ENCODE peak calls at places on chromosomes 6 and 20, in nine cellular contexts. One of them, this sample, is unnamed. For H3K36me3, the result is how much of the 10 kb centered on the place peaks cover.

GRCh38 chr6:152085533-152085932 is 278.1 kb downstream of the ESR1 start:
- DNase-seq in OCI-LY7: no peak
- DNase-seq in A673: no peak
- DNase-seq in breast epithelium: no peak
- DNase-seq in thoracic aorta: no peak
- DNase-seq in aorta: no peak
- DNase-seq in stomach: no peak
- DNase-seq in CD8-positive, alpha-beta memory T cell: no peak
- DNase-seq in keratinocyte: no peak
- DNase-seq in this sample: no peak

GRCh38 chr6:12245763-12246720 is 44.1 kb upstream of the EDN1 start:
- DNase-seq in OCI-LY7: no peak
- DNase-seq in A673: no peak
- DNase-seq in breast epithelium: no peak
- DNase-seq in thoracic aorta: no peak
- DNase-seq in aorta: no peak
- DNase-seq in stomach: no peak
- DNase-seq in CD8-positive, alpha-beta memory T cell: no peak
- DNase-seq in keratinocyte: no peak
- DNase-seq in this sample: no peak

GRCh38 chr6:62283828-62284411 is 2.1 kb downstream of the KHDRBS2 start:
- DNase-seq in OCI-LY7: peak
- DNase-seq in A673: peak
- DNase-seq in breast epithelium: no peak
- DNase-seq in thoracic aorta: no peak
- DNase-seq in aorta: no peak
- DNase-seq in stomach: no peak
- DNase-seq in CD8-positive, alpha-beta memory T cell: no peak
- DNase-seq in keratinocyte: no peak
- DNase-seq in this sample: no peak

GRCh38 chr6:142416179-142416578 is 114.4 kb downstream of the ADGRG6 start:
- DNase-seq in OCI-LY7: no peak
- DNase-seq in A673: peak
- DNase-seq in breast epithelium: no peak
- DNase-seq in thoracic aorta: no peak
- DNase-seq in aorta: no peak
- DNase-seq in stomach: no peak
- DNase-seq in CD8-positive, alpha-beta memory T cell: no peak
- DNase-seq in keratinocyte: no peak
- DNase-seq in this sample: no peak

GRCh38 chr6:113361014-113361645 is 496.0 kb upstream of the MARCKS start:
- DNase-seq in OCI-LY7: no peak
- DNase-seq in A673: no peak
- DNase-seq in breast epithelium: no peak
- DNase-seq in thoracic aorta: no peak
- DNase-seq in aorta: no peak
- DNase-seq in stomach: no peak
- DNase-seq in CD8-positive, alpha-beta memory T cell: no peak
- DNase-seq in keratinocyte: no peak
- DNase-seq in this sample: no peak

GRCh38 chr6:33616913-33617312 is 4.2 kb upstream of the ITPR3 start:
- DNase-seq in OCI-LY7: no peak
- DNase-seq in A673: no peak
- DNase-seq in breast epithelium: no peak
- DNase-seq in thoracic aorta: no peak
- DNase-seq in aorta: no peak
- DNase-seq in stomach: no peak
- DNase-seq in CD8-positive, alpha-beta memory T cell: no peak
- DNase-seq in keratinocyte: no peak
- DNase-seq in this sample: no peak

GRCh38 chr6:97674802-97675201 is 391.8 kb upstream of the MMS22L start:
- DNase-seq in OCI-LY7: no peak
- DNase-seq in A673: no peak
- DNase-seq in breast epithelium: no peak
- DNase-seq in thoracic aorta: no peak
- DNase-seq in aorta: no peak
- DNase-seq in stomach: no peak
- DNase-seq in CD8-positive, alpha-beta memory T cell: no peak
- DNase-seq in keratinocyte: no peak
- DNase-seq in this sample: no peak

GRCh38 chr6:164370773-164371172 is 938.6 kb downstream of the C6orf118 start:
- DNase-seq in OCI-LY7: no peak
- DNase-seq in A673: no peak
- DNase-seq in breast epithelium: no peak
- DNase-seq in thoracic aorta: no peak
- DNase-seq in aorta: no peak
- DNase-seq in stomach: no peak
- DNase-seq in CD8-positive, alpha-beta memory T cell: no peak
- DNase-seq in keratinocyte: peak
- DNase-seq in this sample: no peak

GRCh38 chr6:38876470-38876869 is 161.4 kb downstream of the DNAH8 start:
- DNase-seq in OCI-LY7: no peak
- DNase-seq in A673: no peak
- DNase-seq in breast epithelium: no peak
- DNase-seq in thoracic aorta: no peak
- DNase-seq in aorta: peak
- DNase-seq in stomach: no peak
- DNase-seq in CD8-positive, alpha-beta memory T cell: peak
- DNase-seq in keratinocyte: no peak
- DNase-seq in this sample: no peak

GRCh38 chr6:36118550-36119107 is 11.7 kb upstream of the MAPK13 start:
- DNase-seq in OCI-LY7: no peak
- DNase-seq in A673: no peak
- DNase-seq in breast epithelium: no peak
- DNase-seq in thoracic aorta: no peak
- DNase-seq in aorta: no peak
- DNase-seq in stomach: peak
- DNase-seq in CD8-positive, alpha-beta memory T cell: peak
- DNase-seq in keratinocyte: no peak
- DNase-seq in this sample: no peak

GRCh38 chr6:18861182-18861581 is 474.0 kb downstream of the RNF144B start:
- DNase-seq in OCI-LY7: no peak
- DNase-seq in A673: no peak
- DNase-seq in breast epithelium: no peak
- DNase-seq in thoracic aorta: no peak
- DNase-seq in aorta: no peak
- DNase-seq in stomach: no peak
- DNase-seq in CD8-positive, alpha-beta memory T cell: no peak
- DNase-seq in keratinocyte: no peak
- DNase-seq in this sample: no peak

GRCh38 chr6:35417979-35418661 is 34.0 kb upstream of the FANCE start:
- DNase-seq in OCI-LY7: no peak
- DNase-seq in A673: no peak
- DNase-seq in breast epithelium: no peak
- DNase-seq in thoracic aorta: no peak
- DNase-seq in aorta: peak
- DNase-seq in stomach: no peak
- DNase-seq in CD8-positive, alpha-beta memory T cell: no peak
- DNase-seq in keratinocyte: no peak
- DNase-seq in this sample: no peak

GRCh38 chr20:46557231-46557956 is 6.9 kb upstream of the OCSTAMP start:
- DNase-seq in OCI-LY7: no peak
- DNase-seq in A673: no peak
- DNase-seq in breast epithelium: no peak
- DNase-seq in thoracic aorta: no peak
- DNase-seq in aorta: no peak
- DNase-seq in stomach: no peak
- DNase-seq in CD8-positive, alpha-beta memory T cell: no peak
- DNase-seq in keratinocyte: no peak
- DNase-seq in this sample: no peak

GRCh38 chr20:50870572-50871161 is 60.6 kb downstream of the ADNP start:
- DNase-seq in OCI-LY7: no peak
- DNase-seq in A673: no peak
- DNase-seq in breast epithelium: no peak
- DNase-seq in thoracic aorta: no peak
- DNase-seq in aorta: peak
- DNase-seq in stomach: no peak
- DNase-seq in CD8-positive, alpha-beta memory T cell: no peak
- DNase-seq in keratinocyte: no peak
- DNase-seq in this sample: no peak

GRCh38 chr6:28683945-28684538 is 158.4 kb downstream of the GPX5 start:
- DNase-seq in OCI-LY7: peak
- DNase-seq in A673: peak
- DNase-seq in breast epithelium: no peak
- DNase-seq in thoracic aorta: no peak
- DNase-seq in aorta: no peak
- DNase-seq in stomach: no peak
- DNase-seq in CD8-positive, alpha-beta memory T cell: no peak
- DNase-seq in keratinocyte: no peak
- DNase-seq in this sample: no peak

GRCh38 chr6:165861226-165861625 is 198.2 kb upstream of the PDE10A start:
- DNase-seq in OCI-LY7: no peak
- DNase-seq in A673: no peak
- DNase-seq in breast epithelium: no peak
- DNase-seq in thoracic aorta: no peak
- DNase-seq in aorta: no peak
- DNase-seq in stomach: no peak
- DNase-seq in CD8-positive, alpha-beta memory T cell: no peak
- DNase-seq in keratinocyte: no peak
- DNase-seq in this sample: no peak

GRCh38 chr20:36861875-36862801 is 13.8 kb upstream of the TLDC2 start:
- DNase-seq in OCI-LY7: no peak
- DNase-seq in A673: peak
- DNase-seq in breast epithelium: peak
- DNase-seq in thoracic aorta: peak
- DNase-seq in aorta: peak
- DNase-seq in stomach: peak
- DNase-seq in CD8-positive, alpha-beta memory T cell: no peak
- DNase-seq in keratinocyte: peak
- DNase-seq in this sample: peak

GRCh38 chr6:169145991-169146501 is 107.6 kb downstream of the THBS2 start:
- DNase-seq in OCI-LY7: no peak
- DNase-seq in A673: no peak
- DNase-seq in breast epithelium: no peak
- DNase-seq in thoracic aorta: no peak
- DNase-seq in aorta: no peak
- DNase-seq in stomach: no peak
- DNase-seq in CD8-positive, alpha-beta memory T cell: no peak
- DNase-seq in keratinocyte: no peak
- DNase-seq in this sample: no peak

GRCh38 chr6:159062965-159063364 is 18.2 kb upstream of the TAGAP start:
- DNase-seq in OCI-LY7: peak
- DNase-seq in A673: no peak
- DNase-seq in breast epithelium: no peak
- DNase-seq in thoracic aorta: no peak
- DNase-seq in aorta: no peak
- DNase-seq in stomach: no peak
- DNase-seq in CD8-positive, alpha-beta memory T cell: no peak
- DNase-seq in keratinocyte: no peak
- DNase-seq in this sample: no peak
- H3K27ac ChIP-seq in OCI-LY7: peak
- H3K27ac ChIP-seq in A673: no peak
- H3K27ac ChIP-seq in breast epithelium: no peak
- H3K27ac ChIP-seq in thoracic aorta: no peak
- H3K27ac ChIP-seq in aorta: no peak
- H3K27ac ChIP-seq in stomach: peak
- H3K27ac ChIP-seq in CD8-positive, alpha-beta memory T cell: peak
- H3K27ac ChIP-seq in keratinocyte: no peak
- H3K27ac ChIP-seq in this sample: peak

GRCh38 chr6:157169186-157169585 is 154.1 kb downstream of the TMEM242 start:
- DNase-seq in OCI-LY7: no peak
- DNase-seq in A673: no peak
- DNase-seq in breast epithelium: no peak
- DNase-seq in thoracic aorta: no peak
- DNase-seq in aorta: no peak
- DNase-seq in stomach: no peak
- DNase-seq in CD8-positive, alpha-beta memory T cell: no peak
- DNase-seq in keratinocyte: no peak
- DNase-seq in this sample: no peak
- H3K36me3 ChIP-seq in OCI-LY7: under half
- H3K36me3 ChIP-seq in A673: under half
- H3K36me3 ChIP-seq in breast epithelium: under half
- H3K36me3 ChIP-seq in thoracic aorta: under half
- H3K36me3 ChIP-seq in aorta: under half
- H3K36me3 ChIP-seq in stomach: under half
- H3K36me3 ChIP-seq in CD8-positive, alpha-beta memory T cell: under half
- H3K36me3 ChIP-seq in keratinocyte: under half
- H3K36me3 ChIP-seq in this sample: under half

GRCh38 chr6:2667617-2668016 is 83.1 kb downstream of the MYLK4 start:
- DNase-seq in OCI-LY7: no peak
- DNase-seq in A673: no peak
- DNase-seq in breast epithelium: no peak
- DNase-seq in thoracic aorta: no peak
- DNase-seq in aorta: no peak
- DNase-seq in stomach: no peak
- DNase-seq in CD8-positive, alpha-beta memory T cell: no peak
- DNase-seq in keratinocyte: no peak
- DNase-seq in this sample: no peak
- H3K27ac ChIP-seq in OCI-LY7: no peak
- H3K27ac ChIP-seq in A673: no peak
- H3K27ac ChIP-seq in breast epithelium: no peak
- H3K27ac ChIP-seq in thoracic aorta: no peak
- H3K27ac ChIP-seq in aorta: no peak
- H3K27ac ChIP-seq in stomach: no peak
- H3K27ac ChIP-seq in CD8-positive, alpha-beta memory T cell: no peak
- H3K27ac ChIP-seq in keratinocyte: no peak
- H3K27ac ChIP-seq in this sample: no peak

DNA sequence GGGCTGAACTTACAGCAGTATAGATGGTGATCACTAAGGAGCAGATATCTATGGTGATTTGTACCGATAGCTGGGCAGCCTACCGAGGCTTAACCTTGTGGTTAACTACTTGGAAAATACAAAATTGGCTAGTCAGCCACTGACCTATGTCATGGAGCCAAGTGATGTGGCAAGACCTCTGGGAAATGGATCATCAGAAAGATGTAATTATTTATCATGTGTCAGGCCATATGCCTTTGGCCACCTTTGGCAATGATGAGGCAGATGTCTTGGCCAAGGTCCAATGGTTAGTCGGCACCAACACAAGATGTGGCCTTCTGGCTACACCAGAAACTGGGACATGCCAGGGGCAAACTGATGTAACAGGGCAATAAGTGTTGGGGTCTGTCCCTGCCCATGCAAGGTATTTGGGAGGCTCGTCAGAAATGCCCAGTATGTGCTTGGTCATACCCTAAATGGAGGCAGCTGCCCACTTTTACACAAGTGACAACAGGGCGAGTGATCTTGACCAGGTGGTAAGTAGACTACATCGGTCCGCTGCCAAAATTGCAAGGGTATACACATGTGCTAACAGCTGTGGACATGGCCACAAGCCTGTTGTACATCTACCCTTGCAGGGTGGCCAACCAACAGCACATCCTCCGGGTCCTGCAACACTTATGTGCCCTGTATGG is 30.1 kb downstream of the HDDC2 start:
- DNase-seq in OCI-LY7: no peak
- DNase-seq in A673: no peak
- DNase-seq in breast epithelium: no peak
- DNase-seq in thoracic aorta: no peak
- DNase-seq in aorta: no peak
- DNase-seq in stomach: no peak
- DNase-seq in CD8-positive, alpha-beta memory T cell: no peak
- DNase-seq in keratinocyte: no peak
- DNase-seq in this sample: no peak
- H3K36me3 ChIP-seq in OCI-LY7: under half
- H3K36me3 ChIP-seq in A673: under half
- H3K36me3 ChIP-seq in breast epithelium: under half
- H3K36me3 ChIP-seq in thoracic aorta: under half
- H3K36me3 ChIP-seq in aorta: under half
- H3K36me3 ChIP-seq in stomach: half or more
- H3K36me3 ChIP-seq in CD8-positive, alpha-beta memory T cell: under half
- H3K36me3 ChIP-seq in keratinocyte: under half
- H3K36me3 ChIP-seq in this sample: under half

GRCh38 chr6:14906621-14907020 is 339.2 kb upstream of the JARID2 start:
- DNase-seq in OCI-LY7: no peak
- DNase-seq in A673: no peak
- DNase-seq in breast epithelium: no peak
- DNase-seq in thoracic aorta: no peak
- DNase-seq in aorta: no peak
- DNase-seq in stomach: no peak
- DNase-seq in CD8-positive, alpha-beta memory T cell: no peak
- DNase-seq in keratinocyte: no peak
- DNase-seq in this sample: no peak
- H3K27ac ChIP-seq in OCI-LY7: no peak
- H3K27ac ChIP-seq in A673: no peak
- H3K27ac ChIP-seq in breast epithelium: no peak
- H3K27ac ChIP-seq in thoracic aorta: no peak
- H3K27ac ChIP-seq in aorta: no peak
- H3K27ac ChIP-seq in stomach: no peak
- H3K27ac ChIP-seq in CD8-positive, alpha-beta memory T cell: no peak
- H3K27ac ChIP-seq in keratinocyte: no peak
- H3K27ac ChIP-seq in this sample: no peak

This sample was measured in pancreas.